ENCODE peak calls at places on chromosomes 13 and 19, in five cellular contexts. U is tibial nerve, D is esophagus squamous epithelium, Y is heart left ventricle, H is uterus. Z is an unnamed sample.

GRCh38 chr19:42176649-42176989 is 40.9 kb downstream of the DEDD2 start:
- DNase-seq in H (no peak), U (no peak), D (no peak), Y (no peak), Z (peak)

GRCh38 chr13:64234255-64234654 is 2818.6 kb upstream of the PCDH20 start:
- DNase-seq in D (no peak), Y (no peak), U (no peak), H (no peak), Z (no peak)

GRCh38 chr13:84896128-84896527 is 903.1 kb downstream of the SLITRK6 start:
- DNase-seq in U (no peak), Y (no peak), D (no peak), H (no peak), Z (no peak)

GRCh38 chr19:38669532-38669931 is 22.1 kb downstream of the ACTN4 start:
- DNase-seq in D (no peak), H (no peak), Y (no peak), U (no peak), Z (no peak)

GRCh38 chr19:1651061-1651547 is 1.3 kb downstream of the TCF3 start:
- DNase-seq in U (no peak), Y (peak), H (no peak), D (no peak), Z (no peak)

GRCh38 chr13:112448621-112449544 is 72.7 kb downstream of the SPACA7 start:
- DNase-seq in H (no peak), Y (no peak), D (no peak), U (no peak), Z (no peak)

GRCh38 chr19:15540435-15540834 is 32.1 kb downstream of the CYP4F22 start:
- DNase-seq in Y (no peak), U (no peak), H (no peak), D (no peak), Z (no peak)

GRCh38 chr19:50488795-50489194 is 12.1 kb upstream of the GARIN5A start:
- DNase-seq in Y (peak), D (no peak), H (no peak), U (no peak), Z (no peak)

GRCh38 chr13:113582841-113583631 is 1.5 kb upstream of the TFDP1 start:
- DNase-seq in U (no peak), D (no peak), Y (no peak), H (no peak), Z (no peak)

GRCh38 chr13:20994441-20994821 is 67.0 kb downstream of the LATS2 start:
- DNase-seq in Y (no peak), H (no peak), D (no peak), U (no peak), Z (no peak)

GRCh38 chr13:21735621-21736401 is 64.9 kb downstream of the FGF9 start:
- DNase-seq in U (no peak), H (no peak), D (no peak), Y (peak), Z (peak)

GRCh38 chr13:113816925-113817859 is 46.7 kb downstream of the GAS6 start:
- DNase-seq in H (peak), Y (peak), U (peak), D (peak), Z (peak)

GRCh38 chr13:36395280-36395679 is 37.0 kb upstream of the CCNA1 start:
- DNase-seq in U (no peak), Y (no peak), H (no peak), D (no peak), Z (no peak)

GRCh38 chr19:19081642-19082151 is 17.9 kb downstream of the SLC25A42 start:
- DNase-seq in Y (peak), U (no peak), H (peak), D (no peak), Z (no peak)

GRCh38 chr13:65926750-65927171 is 1303.4 kb downstream of the PCDH9 start:
- DNase-seq in D (no peak), Y (peak), U (no peak), H (no peak), Z (no peak)

GRCh38 chr13:75256922-75257321 is 225.0 kb downstream of the TBC1D4 start:
- DNase-seq in D (no peak), Y (no peak), H (no peak), U (no peak), Z (no peak)

GRCh38 chr13:75255159-75255558 is 226.8 kb downstream of the TBC1D4 start:
- DNase-seq in H (no peak), Y (no peak), D (no peak), U (no peak), Z (no peak)

GRCh38 chr13:75263741-75264407 is 218.1 kb downstream of the TBC1D4 start:
- DNase-seq in H (no peak), Y (no peak), D (no peak), U (no peak), Z (no peak)

GRCh38 chr13:75255653-75256052 is 226.3 kb downstream of the TBC1D4 start:
- DNase-seq in Y (no peak), U (no peak), D (no peak), H (no peak), Z (no peak)

DNA sequence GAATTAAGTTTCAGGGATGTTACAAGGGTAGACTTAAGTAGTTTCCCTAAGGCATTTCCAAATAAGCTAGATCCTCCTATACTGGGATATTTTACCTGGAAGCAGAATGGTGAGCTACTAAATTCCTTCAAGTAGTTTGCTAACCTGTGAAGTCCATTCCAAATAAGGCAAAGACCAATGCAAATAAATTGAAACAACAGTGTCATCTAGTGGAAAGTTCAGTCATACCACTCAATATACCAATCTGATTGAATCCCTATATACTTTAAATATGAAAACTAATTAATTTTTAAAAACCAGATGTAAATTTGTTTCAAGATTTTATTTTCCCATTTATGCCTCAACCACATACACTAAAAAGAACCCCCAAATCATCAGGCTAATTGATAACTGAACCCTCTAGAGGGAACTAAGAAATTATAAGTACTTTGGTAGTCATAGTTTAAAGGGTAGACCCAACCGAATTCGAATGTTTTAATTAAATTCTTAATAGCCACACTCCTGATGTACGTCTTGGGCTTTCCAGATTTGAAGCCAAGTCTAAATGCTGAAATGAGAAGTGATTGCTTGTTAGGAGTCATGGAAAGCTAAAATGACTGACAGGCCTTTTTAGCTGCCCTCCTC is 223.7 kb downstream of the TBC1D4 start:
- DNase-seq in U (no peak), Y (no peak), D (no peak), H (no peak), Z (no peak)
- TF ChIP-seq CTCF in U (peak), Y (peak), D (no peak), H (peak), Z (no peak)

DNA sequence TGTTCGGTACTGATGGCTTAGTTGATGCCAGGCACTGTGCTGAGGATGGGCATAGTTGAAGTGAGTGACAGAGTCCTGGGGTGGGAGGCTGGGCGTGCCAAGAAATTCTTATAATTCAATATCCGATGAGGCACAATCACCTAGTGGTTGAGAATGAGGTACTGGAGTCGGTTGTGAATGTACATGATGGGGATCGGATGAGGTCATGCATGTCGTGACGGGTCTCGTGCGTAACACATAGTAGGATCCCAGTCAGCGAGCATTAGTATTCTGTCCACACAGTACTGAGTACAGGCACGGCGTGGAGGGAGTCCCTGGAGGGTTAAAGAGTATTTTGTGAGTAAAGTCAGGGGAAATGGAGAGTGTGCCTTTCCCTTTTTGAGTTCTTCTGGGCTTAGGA is 2.8 kb downstream of the SAFB start:
- DNase-seq in H (no peak), D (no peak), U (no peak), Y (no peak), Z (no peak)
- H3K27ac ChIP-seq in H (no peak), D (no peak), U (peak), Y (no peak), Z (no peak)

GRCh38 chr13:45413826-45414312 is 4.3 kb downstream of the SLC25A30 start:
- DNase-seq in Y (no peak), D (no peak), H (no peak), U (no peak), Z (no peak)

GRCh38 chr13:45419945-45420344 is 1.8 kb upstream of the SLC25A30 start:
- DNase-seq in U (no peak), H (no peak), D (no peak), Y (no peak), Z (no peak)

GRCh38 chr13:45416521-45417125 is 1.6 kb downstream of the SLC25A30 start:
- DNase-seq in D (no peak), U (no peak), Y (no peak), H (no peak), Z (no peak)

GRCh38 chr13:45415112-45415511 is 3.1 kb downstream of the SLC25A30 start:
- DNase-seq in U (no peak), D (no peak), Y (no peak), H (no peak), Z (no peak)

GRCh38 chr13:45417790-45418534 is at the start of gene SLC25A30:
- DNase-seq in H (peak), D (peak), U (peak), Y (peak), Z (peak)
- TF ChIP-seq POLR2A in H (peak), D (peak), U (peak), Y (peak), Z (peak)

GRCh38 chr13:90968510-90968909 is 379.0 kb upstream of the MIR17HG start:
- DNase-seq in D (no peak), Y (no peak), U (no peak), H (no peak), Z (no peak)
- TF ChIP-seq CTCF in D (no peak), Y (no peak), U (no peak), H (no peak), Z (no peak)

DNA sequence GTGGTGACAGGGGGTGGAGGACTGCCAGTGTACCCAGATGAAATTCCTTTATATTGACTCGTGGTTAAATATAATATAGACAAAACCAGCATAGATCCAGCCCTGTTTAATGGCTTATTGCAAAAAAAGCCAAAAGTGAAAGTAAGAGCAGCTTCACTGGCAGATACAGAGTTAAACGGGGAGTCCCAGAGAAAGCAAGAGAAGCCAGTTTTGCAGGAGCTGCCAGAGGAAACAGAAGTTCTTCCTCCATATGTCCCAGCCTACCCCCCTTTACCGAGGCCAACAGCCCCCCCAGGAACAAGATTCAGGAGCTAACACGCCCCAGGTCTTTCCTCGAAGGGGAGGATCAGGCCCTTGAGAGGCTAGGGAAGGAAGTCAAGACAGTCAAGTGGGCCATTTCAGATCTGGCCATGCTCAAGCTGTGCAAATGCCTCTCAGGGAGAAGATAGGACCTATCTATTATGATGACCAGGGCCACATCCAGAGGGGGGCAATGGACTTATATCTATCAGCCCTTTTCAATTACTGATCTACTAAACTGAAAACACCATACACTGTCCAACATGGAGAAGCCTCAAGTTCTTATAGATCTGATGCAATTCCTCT is 47.2 kb upstream of the ZNF737 start:
- DNase-seq in H (no peak), Y (no peak), D (no peak), U (no peak), Z (peak)
- H3K27ac ChIP-seq in H (no peak), Y (no peak), D (no peak), U (no peak), Z (peak)

DNA sequence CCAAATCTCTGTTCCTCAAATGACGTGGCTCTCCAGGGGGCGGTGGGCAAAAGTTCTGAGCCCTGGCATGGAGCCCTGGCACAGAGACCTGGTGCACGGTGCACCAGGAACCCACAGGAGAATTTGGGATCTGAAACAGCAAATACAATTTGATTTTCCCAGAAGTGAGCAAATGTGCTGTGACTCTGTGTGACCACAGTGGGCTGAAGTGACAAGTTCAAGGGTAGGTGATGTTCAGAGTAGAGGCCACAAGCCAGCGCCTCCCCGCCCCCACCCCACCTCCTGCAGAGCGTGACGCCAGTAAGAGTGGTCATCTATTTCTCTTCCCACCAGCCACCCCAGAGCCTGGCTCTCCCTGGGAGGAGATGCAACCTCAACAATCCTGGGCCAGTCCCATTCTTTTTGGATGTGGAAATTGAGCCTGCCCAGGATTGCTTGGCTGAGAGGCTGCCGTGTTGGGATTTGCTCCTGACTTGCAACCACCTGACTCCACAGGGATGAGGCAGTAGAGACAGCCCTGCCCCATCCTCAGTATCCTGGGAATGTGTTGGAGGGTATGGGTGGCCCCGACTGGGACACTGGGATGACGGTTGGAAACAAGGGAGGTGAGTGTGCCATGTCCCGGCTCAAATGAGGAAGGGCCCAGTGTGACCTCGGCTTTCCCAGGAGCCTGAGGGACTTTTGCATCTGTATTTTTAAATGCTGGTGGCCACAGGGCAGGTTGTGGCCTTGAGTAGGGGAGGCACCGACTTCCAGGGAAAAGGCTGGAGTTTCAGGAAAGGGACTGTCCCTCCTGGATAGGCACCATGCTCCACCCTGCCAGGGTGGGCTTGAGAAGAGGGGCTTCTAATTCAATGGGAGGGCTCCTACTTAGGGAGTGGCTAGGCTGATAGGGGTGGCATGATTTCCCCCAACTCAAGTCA is 11.0 kb upstream of the BCL3 start:
- DNase-seq in Y (no peak), D (no peak), H (no peak), U (no peak), Z (peak)
- TF ChIP-seq POLR2A in Y (no peak), D (no peak), H (no peak), U (no peak), Z (no peak)